ENCODE peak calls at places on chromosomes 5 and 9, in five cellular contexts. T, G, O, U and A are unnamed samples.

GRCh38 chr9:137878146-137878941 is 762 bp downstream of the CACNA1B start:
- DNase-seq in T (no peak), G (peak; percentile 23), O (peak; percentile 43), U (no peak), A (no peak)

GRCh38 chr5:64836190-64836750 is 67.5 kb downstream of the CWC27 start:
- DNase-seq in T (no peak), G (peak; percentile 17), O (no peak), U (no peak), A (no peak)

GRCh38 chr9:97845130-97845529 is 7.9 kb upstream of the FOXE1 start:
- DNase-seq in T (no peak), G (peak; percentile 68), O (no peak), U (no peak), A (no peak)

GRCh38 chr9:130235558-130236435 is 29.8 kb upstream of the HMCN2 start:
- DNase-seq in T (peak; percentile 67), G (peak; percentile 46), O (peak; percentile 74), U (peak; percentile 62), A (no peak)

GRCh38 chr9:94922098-94922607 is 195.7 kb downstream of the AOPEP start:
- DNase-seq in T (peak; percentile 44), G (peak; percentile 100), O (no peak), U (no peak), A (no peak)

GRCh38 chr5:140327589-140327988 is 18.8 kb downstream of the HBEGF start:
- DNase-seq in T (no peak), G (no peak), O (no peak), U (no peak), A (no peak)

GRCh38 chr5:135456238-135457099 is 4.3 kb upstream of the TIFAB start:
- DNase-seq in T (no peak), G (peak; percentile 92), O (no peak), U (no peak), A (no peak)

GRCh38 chr5:36378551-36378950 is 76.8 kb upstream of the RANBP3L start:
- DNase-seq in T (no peak), G (peak; percentile 54), O (no peak), U (no peak), A (no peak)

GRCh38 chr9:127876026-127876763 is 1.3 kb downstream of the AK1 start:
- DNase-seq in T (peak; percentile 44), G (no peak), O (no peak), U (no peak), A (no peak)

GRCh38 chr5:77987331-77987730 is 211.2 kb upstream of the TBCA start:
- DNase-seq in T (no peak), G (no peak), O (no peak), U (no peak), A (no peak)

GRCh38 chr9:6049798-6050197 is 34.4 kb upstream of the RANBP6 start:
- DNase-seq in T (no peak), G (no peak), O (no peak), U (no peak), A (no peak)

GRCh38 chr5:111656580-111656979 is 100.4 kb downstream of the NREP start:
- DNase-seq in T (no peak), G (no peak), O (no peak), U (no peak), A (no peak)

GRCh38 chr9:117103711-117104110 is 311.1 kb downstream of the ASTN2 start:
- DNase-seq in T (no peak), G (no peak), O (no peak), U (no peak), A (no peak)

GRCh38 chr9:3525088-3525835 is 539 bp downstream of the RFX3 start:
- DNase-seq in T (peak; percentile 52), G (no peak), O (peak; percentile 66), U (no peak), A (no peak)

GRCh38 chr5:159316519-159317383 is 13.5 kb downstream of the IL12B start:
- DNase-seq in T (peak; percentile 31), G (peak; percentile 57), O (no peak), U (peak; percentile 27), A (no peak)

GRCh38 chr5:142151436-142152382 is 43.1 kb downstream of the NDFIP1 start:
- DNase-seq in T (peak; percentile 41), G (peak; percentile 65), O (no peak), U (peak; percentile 31), A (no peak)

GRCh38 chr9:125600194-125600593 is 106.8 kb downstream of the MAPKAP1 start:
- DNase-seq in T (no peak), G (no peak), O (no peak), U (no peak), A (no peak)

GRCh38 chr5:168965638-168966037 is 335.3 kb downstream of the SLIT3 start:
- DNase-seq in T (no peak), G (no peak), O (no peak), U (no peak), A (no peak)

GRCh38 chr5:59174248-59174844 is 591.5 kb downstream of the RAB3C start:
- DNase-seq in T (no peak), G (peak; percentile 69), O (no peak), U (peak; percentile 8), A (no peak)

GRCh38 chr9:134992755-134993124 is 75.0 kb upstream of the FCN1 start:
- DNase-seq in T (no peak), G (no peak), O (no peak), U (no peak), A (no peak)

GRCh38 chr5:138873096-138873885 is 1.8 kb downstream of the LRRTM2 start:
- DNase-seq in T (no peak), G (peak; percentile 33), O (no peak), U (no peak), A (no peak)

GRCh38 chr5:89117131-89117644 is 234.2 kb upstream of the MEF2C start:
- DNase-seq in T (no peak), G (peak; percentile 46), O (peak; percentile 52), U (no peak), A (no peak)

GRCh38 chr5:19564036-19564435 is 424.0 kb downstream of the CDH18 start:
- DNase-seq in T (no peak), G (peak; percentile 28), O (no peak), U (no peak), A (no peak)

GRCh38 chr5:178215263-178216002 is 11.1 kb downstream of the HNRNPAB start:
- DNase-seq in T (peak; percentile 20), G (no peak), O (peak; percentile 63), U (no peak), A (no peak)

GRCh38 chr5:178212241-178213002 is 8.1 kb downstream of the HNRNPAB start:
- DNase-seq in T (no peak), G (no peak), O (no peak), U (no peak), A (no peak)

GRCh38 chr5:178213003-178213449 is 8.7 kb downstream of the HNRNPAB start:
- DNase-seq in T (peak; percentile 15), G (no peak), O (peak; percentile 58), U (no peak), A (no peak)

GRCh38 chr5:178214160-178214803 is 9.9 kb downstream of the HNRNPAB start:
- DNase-seq in T (peak; percentile 10), G (no peak), O (no peak), U (no peak), A (no peak)

DNA sequence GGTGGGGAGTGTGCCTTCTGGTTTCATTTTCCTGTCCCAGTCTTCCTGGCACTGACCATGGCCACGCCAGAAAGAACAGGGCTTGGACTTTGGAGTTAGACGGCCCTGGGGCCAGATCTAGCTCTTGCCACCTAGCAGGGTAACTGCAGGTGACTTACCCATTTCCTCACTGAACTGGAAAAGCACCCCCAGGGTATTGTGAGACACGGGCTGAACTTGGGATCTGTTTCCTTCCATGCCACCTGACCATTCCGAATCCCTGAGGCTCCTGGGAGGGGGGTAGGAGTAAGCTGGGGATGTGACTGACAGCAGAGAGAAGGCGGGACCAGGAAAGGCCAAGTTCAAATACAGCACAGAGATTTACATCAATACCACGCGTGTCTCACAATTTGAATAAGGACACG is 9.4 kb downstream of the HNRNPAB start:
- DNase-seq in T (peak; percentile 7), G (no peak), O (peak; percentile 80), U (no peak), A (no peak)
- H3K36me3 ChIP-seq in T (peaks cover 46% of the 10 kb centered on the region), G (peaks cover 43% of the 10 kb centered on the region), O (peaks cover 78% of the 10 kb centered on the region), U (peaks cover 78% of the 10 kb centered on the region), A (peaks cover 69% of the 10 kb centered on the region)

GRCh38 chr5:149320791-149321330 is 24.4 kb upstream of the GRPEL2 start:
- DNase-seq in T (peak; percentile 94), G (peak; percentile 94), O (peak; percentile 93), U (no peak), A (no peak)
- H3K4me3 ChIP-seq in T (no peak overlapping the region), G (no peak overlapping the region), O (no peak overlapping the region), U (no peak overlapping the region), A (no peak overlapping the region)

DNA sequence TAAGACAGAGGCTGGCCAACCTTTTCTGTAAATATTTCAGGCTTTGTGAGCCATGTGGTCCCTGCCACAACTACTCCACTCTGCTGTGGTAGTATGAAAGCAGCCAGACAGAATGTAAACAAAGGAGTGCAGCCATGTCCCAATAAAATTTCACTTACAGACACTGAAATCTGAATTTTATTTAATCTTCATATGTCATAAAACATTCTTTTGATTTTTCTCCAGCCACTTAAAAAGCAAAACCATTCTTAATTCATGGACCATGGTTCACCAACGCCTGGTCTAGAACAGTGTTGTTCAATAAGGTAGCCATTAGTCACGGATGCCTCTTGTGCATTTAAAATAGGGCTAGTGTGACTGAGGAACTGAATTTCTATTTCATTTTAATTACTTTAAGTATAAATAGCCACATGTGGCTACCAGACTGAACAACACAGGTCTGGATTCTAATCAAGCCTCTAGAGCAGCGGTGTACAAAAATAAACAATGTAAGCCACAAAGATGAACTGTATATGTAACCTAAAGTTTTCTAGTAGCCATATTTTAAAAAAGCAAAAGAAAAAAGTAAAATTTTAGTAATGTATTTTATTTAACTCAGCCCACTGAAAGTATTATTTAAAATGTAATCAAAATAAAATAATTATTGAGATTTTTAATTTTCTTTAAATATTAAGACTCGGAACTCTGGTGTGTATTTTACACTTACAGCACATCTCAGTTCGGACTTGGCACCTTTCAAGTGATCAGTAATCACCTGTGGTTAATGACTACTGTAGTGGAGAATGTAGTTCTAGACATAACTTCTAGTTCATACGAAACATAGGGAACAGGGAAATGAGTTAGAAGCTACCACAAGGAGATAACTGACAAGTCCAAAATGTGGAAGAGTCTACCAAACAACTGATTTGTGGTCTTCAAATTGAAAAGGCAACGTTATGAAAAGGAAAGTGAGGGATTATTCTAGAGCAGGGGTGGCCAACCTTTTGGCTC is 14.3 kb downstream of the GEMIN5 start:
- DNase-seq in T (no peak), G (peak; percentile 88), O (no peak), U (no peak), A (no peak)
- H3K36me3 ChIP-seq in T (peaks cover 35% of the 10 kb centered on the region), G (peaks cover 3% of the 10 kb centered on the region), O (peaks cover 67% of the 10 kb centered on the region), U (peaks cover 48% of the 10 kb centered on the region), A (peaks cover 6% of the 10 kb centered on the region)

DNA sequence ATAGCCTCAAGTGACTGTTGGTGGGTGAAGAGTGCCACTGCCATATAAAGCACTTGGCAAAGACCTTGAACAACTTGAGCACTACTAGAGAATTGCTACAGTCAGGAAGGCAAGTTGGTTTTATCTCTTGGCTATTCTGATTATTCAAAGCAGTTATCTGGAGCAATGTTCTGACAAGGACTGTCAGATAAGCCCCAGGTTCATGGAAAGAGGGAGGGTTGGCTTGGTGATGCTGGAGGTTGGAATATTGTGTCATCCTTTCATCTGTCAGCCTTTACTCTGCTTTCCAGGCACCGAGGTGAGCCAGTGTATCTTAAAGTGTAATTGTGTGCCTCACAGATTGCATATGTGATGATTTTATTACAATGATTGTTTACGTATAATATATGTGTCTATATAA is 548.4 kb upstream of the ZNF608 start:
- DNase-seq in T (no peak), G (no peak), O (no peak), U (no peak), A (no peak)
- H3K4me3 ChIP-seq in T (no peak overlapping the region), G (no peak overlapping the region), O (no peak overlapping the region), U (no peak overlapping the region), A (no peak overlapping the region)